ENCODE peak calls at places on chromosomes 11 and 22, in eight cellular contexts. C, D, K, E, P, T, R and Y are unnamed samples.

GRCh38 chr11:125016413-125016812 is 46.7 kb upstream of the SLC37A2 start:
- DNase-seq in C (no peak), D (no peak), K (no peak), E (no peak), P (no peak), T (no peak), R (no peak), Y (no peak)

GRCh38 chr11:66126808-66127555 is 56.9 kb downstream of the PACS1 start:
- DNase-seq in C (no peak), D (peak; percentile 71), K (no peak), E (peak; percentile 72), P (peak; percentile 39), T (peak; percentile 67), R (peak; percentile 96), Y (no peak)

GRCh38 chr11:2296913-2297622 is 4.7 kb downstream of the C11orf21 start:
- DNase-seq in C (no peak), D (no peak), K (no peak), E (no peak), P (peak; percentile 10), T (no peak), R (no peak), Y (no peak)

GRCh38 chr11:83275888-83276641 is 10.1 kb downstream of the CCDC90B start:
- DNase-seq in C (no peak), D (no peak), K (no peak), E (no peak), P (no peak), T (no peak), R (no peak), Y (no peak)

GRCh38 chr22:23370251-23370650 is 189.9 kb downstream of the BCR start:
- DNase-seq in C (no peak), D (no peak), K (no peak), E (no peak), P (no peak), T (no peak), R (no peak), Y (no peak)

GRCh38 chr11:93603225-93603624 is 58.3 kb upstream of the CEP295 start:
- DNase-seq in C (no peak), D (no peak), K (no peak), E (no peak), P (no peak), T (no peak), R (no peak), Y (no peak)

GRCh38 chr11:69992026-69992425 is 86.1 kb upstream of the ANO1 start:
- DNase-seq in C (no peak), D (no peak), K (no peak), E (no peak), P (no peak), T (no peak), R (no peak), Y (no peak)

GRCh38 chr22:39215430-39216142 is 29.2 kb downstream of the PDGFB start:
- DNase-seq in C (no peak), D (no peak), K (no peak), E (no peak), P (no peak), T (no peak), R (no peak), Y (peak; percentile 52)

GRCh38 chr11:60371854-60372253 is 6.5 kb upstream of the MS4A7 start:
- DNase-seq in C (no peak), D (no peak), K (no peak), E (no peak), P (no peak), T (no peak), R (no peak), Y (no peak)

GRCh38 chr22:40661661-40662060 is 17.6 kb upstream of the MCHR1 start:
- DNase-seq in C (no peak), D (no peak), K (no peak), E (no peak), P (no peak), T (no peak), R (no peak), Y (no peak)

GRCh38 chr22:49548356-49549202 is 279.1 kb downstream of the BRD1 start:
- DNase-seq in C (no peak), D (no peak), K (no peak), E (no peak), P (no peak), T (no peak), R (no peak), Y (no peak)

GRCh38 chr11:83241291-83241946 is 44.7 kb downstream of the CCDC90B start:
- DNase-seq in C (peak; percentile 21), D (peak; percentile 72), K (peak; percentile 57), E (peak; percentile 48), P (no peak), T (peak; percentile 19), R (peak; percentile 76), Y (no peak)

GRCh38 chr11:97537407-97538150 is 1147.8 kb downstream of the JRKL start:
- DNase-seq in C (no peak), D (no peak), K (peak; percentile 12), E (no peak), P (no peak), T (no peak), R (no peak), Y (peak; percentile 58)

GRCh38 chr11:133844217-133844616 is 1.1 kb downstream of the SPATA19 start:
- DNase-seq in C (no peak), D (no peak), K (no peak), E (no peak), P (no peak), T (no peak), R (no peak), Y (no peak)

GRCh38 chr11:119845756-119846155 is 116.8 kb upstream of the NECTIN1 start:
- DNase-seq in C (no peak), D (no peak), K (no peak), E (no peak), P (no peak), T (no peak), R (peak; percentile 94), Y (no peak)

GRCh38 chr11:131906963-131907362 is 536.5 kb downstream of the NTM start:
- DNase-seq in C (no peak), D (peak; percentile 32), K (no peak), E (no peak), P (no peak), T (no peak), R (no peak), Y (no peak)
- TF ChIP-seq CTCF in C (no peak), D (peak; percentile 28), K (no peak), E (peak; percentile 15), P (no peak), T (no peak), R (peak; percentile 9), Y (peak; percentile 64)

GRCh38 chr11:91433284-91434010 is 791.2 kb upstream of the FAT3 start:
- DNase-seq in C (no peak), D (peak; percentile 33), K (no peak), E (no peak), P (no peak), T (no peak), R (no peak), Y (no peak)

DNA sequence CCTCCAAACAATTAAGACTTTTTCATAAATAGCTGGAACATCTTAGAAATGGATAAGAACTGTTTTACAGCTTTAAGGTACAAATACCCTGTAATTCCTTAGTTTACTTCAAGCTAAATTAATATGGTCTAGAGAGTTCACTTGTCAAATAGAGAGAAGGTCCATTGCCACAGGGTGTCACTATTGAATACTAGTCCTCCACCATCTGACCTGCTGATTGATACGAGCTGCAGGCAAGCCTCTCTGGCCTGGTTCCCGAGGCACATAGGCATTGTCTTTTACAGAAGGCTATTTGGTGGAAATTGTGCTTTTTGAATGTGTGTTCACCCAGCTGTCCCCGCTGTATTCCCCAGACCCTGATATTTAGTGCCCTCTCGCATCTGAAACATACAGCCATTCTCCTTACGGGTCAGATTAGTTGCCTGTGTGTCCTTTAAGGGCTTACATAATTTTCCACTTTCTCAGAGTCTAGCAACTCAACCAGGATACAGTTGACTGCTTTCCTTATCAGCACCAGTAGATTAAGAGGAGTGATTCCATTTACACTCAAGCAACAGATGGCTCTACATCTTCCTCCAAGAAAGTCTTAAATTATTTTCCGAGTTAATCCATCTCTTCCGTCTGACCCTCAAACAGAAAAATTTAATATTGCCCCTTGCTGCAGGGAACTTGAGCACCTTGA is 788.8 kb upstream of the FAT3 start:
- DNase-seq in C (no peak), D (no peak), K (peak; percentile 35), E (no peak), P (no peak), T (no peak), R (peak; percentile 5), Y (no peak)
- TF ChIP-seq CTCF in C (no peak), D (no peak), K (no peak), E (no peak), P (no peak), T (no peak), R (peak; percentile 9), Y (peak; percentile 32)

DNA sequence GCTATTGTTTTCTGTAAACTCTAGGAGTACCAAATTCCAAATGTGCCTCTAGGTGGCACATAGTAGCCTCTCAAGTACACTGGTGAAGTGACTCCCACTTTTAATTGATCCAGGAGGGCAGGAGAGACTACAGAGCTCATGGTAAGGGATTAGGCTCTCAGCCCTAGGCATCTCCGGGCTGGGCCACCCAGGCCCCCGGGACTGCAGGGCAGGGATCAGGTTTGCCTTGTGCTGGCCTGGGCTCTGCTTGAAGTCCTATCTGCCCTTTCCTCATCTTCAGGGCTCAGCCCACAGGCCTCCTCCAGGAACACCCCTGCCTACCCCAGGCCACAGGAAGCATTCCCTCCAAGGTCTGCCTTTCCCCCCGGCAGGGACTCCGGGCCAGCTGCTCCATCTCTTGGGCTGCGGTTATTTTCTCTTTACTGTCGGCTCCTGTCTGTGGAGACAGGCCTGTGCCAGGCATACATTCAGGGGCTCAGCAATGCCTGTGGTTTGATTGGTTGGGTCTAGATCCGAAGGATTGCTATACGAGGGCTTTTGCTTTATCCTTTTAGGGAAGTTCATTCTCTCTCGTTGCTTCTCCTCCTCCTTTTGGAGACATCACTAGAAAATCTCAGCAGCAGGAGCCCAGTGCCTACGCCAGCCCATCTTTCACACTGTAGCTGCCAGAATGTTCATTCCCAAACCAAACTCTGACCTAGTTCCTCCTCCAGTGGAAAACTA is 32.8 kb downstream of the PARVA start:
- DNase-seq in C (no peak), D (peak; percentile 53), K (no peak), E (peak; percentile 45), P (peak; percentile 48), T (no peak), R (peak; percentile 15), Y (no peak)
- TF ChIP-seq CTCF in C (no peak), D (no peak), K (no peak), E (peak; percentile 18), P (no peak), T (no peak), R (no peak), Y (peak; percentile 74)

DNA sequence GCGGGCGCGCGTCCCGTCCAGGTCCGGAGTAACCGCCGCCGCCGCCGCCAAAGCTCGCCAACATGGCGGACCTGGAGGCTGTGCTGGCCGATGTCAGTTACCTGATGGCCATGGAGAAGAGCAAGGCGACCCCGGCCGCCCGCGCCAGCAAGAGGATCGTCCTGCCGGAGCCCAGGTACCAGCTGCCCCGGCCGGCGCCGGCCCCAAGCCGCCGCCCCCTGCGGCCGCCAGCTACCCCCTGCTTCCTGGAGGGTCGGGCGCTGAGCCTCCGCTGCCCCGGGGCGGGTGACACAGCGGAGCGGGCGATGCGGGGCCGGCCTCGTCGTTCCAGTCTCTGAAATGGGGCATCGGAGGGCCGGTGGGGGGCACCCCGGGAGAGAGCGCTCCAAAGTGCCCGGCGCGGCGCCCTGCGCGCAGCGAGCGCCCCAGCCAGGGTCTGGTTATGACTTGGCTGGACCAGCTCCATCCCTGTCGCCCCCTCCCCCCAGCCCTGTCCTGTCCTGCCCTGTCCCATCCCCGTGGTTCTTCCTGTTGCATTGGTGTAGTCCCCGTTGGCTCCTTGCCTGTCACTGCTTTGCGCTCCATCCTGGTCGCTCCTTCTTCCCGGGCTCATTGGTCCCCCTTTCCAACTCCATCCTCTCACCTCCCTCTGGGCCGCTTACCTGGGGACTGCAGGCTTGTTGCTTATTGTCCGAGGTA is 653 bp downstream of the GRK3 start:
- DNase-seq in C (no peak), D (no peak), K (peak; percentile 63), E (no peak), P (peak; percentile 68), T (no peak), R (peak; percentile 28), Y (no peak)
- TF ChIP-seq CTCF in C (no peak), D (no peak), K (no peak), E (no peak), P (no peak), T (no peak), R (no peak), Y (no peak)